ENCODE peak calls at places on chromosomes 4 and X, in eight cellular contexts. K, F, E, P, B, H, N and U are unnamed samples. For H3K4me1, the result is how much of the 10 kb centered on the place peaks cover.

GRCh38 chr4:8771258-8771590 is 100.4 kb downstream of the HMX1 start:
- DNase-seq in K (no peak), F (no peak), E (no peak), P (no peak), B (no peak), H (no peak), N (no peak), U (peak)

GRCh38 chrX:57929373-57929772 is 19.1 kb upstream of the ZXDA start:
- DNase-seq in K (no peak), F (no peak), E (no peak), P (no peak), B (peak), H (no peak), N (no peak), U (no peak)

GRCh38 chr4:2882341-2882740 is 38.7 kb downstream of the ADD1 start:
- DNase-seq in K (no peak), F (no peak), E (no peak), P (no peak), B (no peak), H (no peak), N (no peak), U (no peak)

GRCh38 chrX:45749375-45749774 is 548.7 kb upstream of the DIPK2B start:
- DNase-seq in K (no peak), F (peak), E (no peak), P (no peak), B (no peak), H (no peak), N (no peak), U (no peak)

GRCh38 chrX:39955621-39956020 is 142.1 kb downstream of the BCOR start:
- DNase-seq in K (no peak), F (no peak), E (no peak), P (no peak), B (no peak), H (no peak), N (no peak), U (no peak)

GRCh38 chr4:78621395-78621794 is 69.8 kb downstream of the ANXA3 start:
- DNase-seq in K (no peak), F (no peak), E (no peak), P (no peak), B (no peak), H (no peak), N (no peak), U (no peak)

GRCh38 chr4:6779667-6780565 is 2.6 kb upstream of the KIAA0232 start:
- DNase-seq in K (no peak), F (no peak), E (no peak), P (no peak), B (peak), H (no peak), N (no peak), U (no peak)

GRCh38 chrX:40543661-40544328 is 37.0 kb upstream of the ATP6AP2 start:
- DNase-seq in K (no peak), F (no peak), E (no peak), P (no peak), B (peak), H (no peak), N (no peak), U (no peak)

GRCh38 chrX:103722505-103722904 is 11.8 kb downstream of the TMEM31 start:
- DNase-seq in K (no peak), F (peak), E (no peak), P (no peak), B (no peak), H (no peak), N (no peak), U (no peak)

GRCh38 chr4:88969746-88970145 is 87.2 kb downstream of the FAM13A start:
- DNase-seq in K (no peak), F (no peak), E (no peak), P (no peak), B (no peak), H (no peak), N (no peak), U (no peak)

GRCh38 chr4:71962622-71963264 is 69.1 kb upstream of the NPFFR2 start:
- DNase-seq in K (no peak), F (no peak), E (no peak), P (no peak), B (no peak), H (no peak), N (no peak), U (no peak)

GRCh38 chr4:84750260-84750955 is 167.5 kb downstream of the CDS1 start:
- DNase-seq in K (peak), F (no peak), E (no peak), P (no peak), B (peak), H (no peak), N (no peak), U (no peak)

GRCh38 chrX:120664081-120664480 is 34.2 kb upstream of the C1GALT1C1 start:
- DNase-seq in K (no peak), F (no peak), E (no peak), P (no peak), B (peak), H (no peak), N (no peak), U (no peak)

GRCh38 chr4:2802618-2803531 is 10.0 kb downstream of the SH3BP2 start:
- DNase-seq in K (no peak), F (no peak), E (peak), P (no peak), B (no peak), H (peak), N (peak), U (peak)

GRCh38 chrX:129875669-129876068 is 30.3 kb upstream of the UTP14A start:
- DNase-seq in K (no peak), F (no peak), E (no peak), P (no peak), B (no peak), H (no peak), N (no peak), U (no peak)

GRCh38 chr4:153651041-153651960 is 32.8 kb upstream of the TLR2 start:
- DNase-seq in K (no peak), F (no peak), E (peak), P (peak), B (no peak), H (no peak), N (peak), U (peak)

GRCh38 chr4:2634014-2634413 is 97.6 kb downstream of the FAM193A start:
- DNase-seq in K (no peak), F (no peak), E (no peak), P (no peak), B (no peak), H (peak), N (no peak), U (peak)

GRCh38 chr4:31045724-31046318 is 325.7 kb downstream of the PCDH7 start:
- DNase-seq in K (no peak), F (no peak), E (peak), P (no peak), B (no peak), H (no peak), N (peak), U (no peak)

GRCh38 chr4:139523076-139523475 is 32.9 kb downstream of the SETD7 start:
- DNase-seq in K (no peak), F (no peak), E (no peak), P (no peak), B (no peak), H (no peak), N (peak), U (no peak)

GRCh38 chr4:75920327-75920726 is 18.1 kb upstream of the PPEF2 start:
- DNase-seq in K (no peak), F (no peak), E (no peak), P (no peak), B (no peak), H (no peak), N (peak), U (no peak)

GRCh38 chrX:141405486-141405877 is 163.2 kb upstream of the SPANXC start:
- DNase-seq in K (peak), F (no peak), E (no peak), P (no peak), B (no peak), H (no peak), N (no peak), U (no peak)

GRCh38 chr4:1211951-1212545 is 36.9 kb downstream of the CTBP1 start:
- DNase-seq in K (no peak), F (peak), E (no peak), P (no peak), B (no peak), H (no peak), N (no peak), U (peak)

GRCh38 chrX:129823115-129823514 is 20.6 kb downstream of the ZDHHC9 start:
- DNase-seq in K (peak), F (peak), E (peak), P (no peak), B (no peak), H (no peak), N (peak), U (no peak)

GRCh38 chr4:119627267-119628190 is 1.1 kb downstream of the PDE5A start:
- DNase-seq in K (peak), F (peak), E (peak), P (peak), B (no peak), H (no peak), N (peak), U (peak)

GRCh38 chr4:4775493-4776004 is 83.9 kb upstream of the MSX1 start:
- DNase-seq in K (no peak), F (no peak), E (no peak), P (no peak), B (no peak), H (no peak), N (no peak), U (no peak)

GRCh38 chrX:141301017-141301416 is 58.7 kb upstream of the SPANXC start:
- DNase-seq in K (no peak), F (no peak), E (no peak), P (no peak), B (no peak), H (no peak), N (no peak), U (no peak)

GRCh38 chrX:19204623-19205022 is 82.4 kb upstream of the ADGRG2 start:
- DNase-seq in K (no peak), F (no peak), E (no peak), P (no peak), B (no peak), H (no peak), N (no peak), U (no peak)

GRCh38 chr4:177448850-177449249 is 6.6 kb upstream of the AGA start:
- DNase-seq in K (no peak), F (no peak), E (no peak), P (no peak), B (no peak), H (no peak), N (no peak), U (no peak)

GRCh38 chr4:1655081-1655480 is 29.0 kb downstream of the FAM53A start:
- DNase-seq in K (no peak), F (no peak), E (no peak), P (no peak), B (no peak), H (no peak), N (no peak), U (no peak)

GRCh38 chr4:113976937-113977855 is 2.3 kb downstream of the ARSJ start:
- DNase-seq in K (no peak), F (no peak), E (no peak), P (no peak), B (no peak), H (no peak), N (no peak), U (no peak)

GRCh38 chr4:2948895-2949781 is 14.1 kb downstream of the NOP14 start:
- DNase-seq in K (no peak), F (no peak), E (no peak), P (no peak), B (no peak), H (no peak), N (no peak), U (peak)

GRCh38 chr4:155807021-155807420 is 48.2 kb downstream of the GUCY1B1 start:
- DNase-seq in K (no peak), F (no peak), E (no peak), P (no peak), B (no peak), H (no peak), N (no peak), U (no peak)

GRCh38 chr4:165787516-165788274 is 85.3 kb upstream of the TLL1 start:
- DNase-seq in K (no peak), F (no peak), E (no peak), P (no peak), B (no peak), H (no peak), N (no peak), U (no peak)

GRCh38 chr4:5037553-5038551 is 13.4 kb upstream of the STK32B start:
- DNase-seq in K (peak), F (no peak), E (peak), P (no peak), B (peak), H (no peak), N (peak), U (no peak)

GRCh38 chr4:54065282-54066087 is 1.1 kb upstream of the CHIC2 start:
- DNase-seq in K (no peak), F (no peak), E (no peak), P (no peak), B (no peak), H (no peak), N (no peak), U (no peak)
- TF ChIP-seq EP300 in K (no peak), F (no peak), E (no peak), P (no peak), B (no peak), H (no peak), N (no peak), U (no peak)

DNA sequence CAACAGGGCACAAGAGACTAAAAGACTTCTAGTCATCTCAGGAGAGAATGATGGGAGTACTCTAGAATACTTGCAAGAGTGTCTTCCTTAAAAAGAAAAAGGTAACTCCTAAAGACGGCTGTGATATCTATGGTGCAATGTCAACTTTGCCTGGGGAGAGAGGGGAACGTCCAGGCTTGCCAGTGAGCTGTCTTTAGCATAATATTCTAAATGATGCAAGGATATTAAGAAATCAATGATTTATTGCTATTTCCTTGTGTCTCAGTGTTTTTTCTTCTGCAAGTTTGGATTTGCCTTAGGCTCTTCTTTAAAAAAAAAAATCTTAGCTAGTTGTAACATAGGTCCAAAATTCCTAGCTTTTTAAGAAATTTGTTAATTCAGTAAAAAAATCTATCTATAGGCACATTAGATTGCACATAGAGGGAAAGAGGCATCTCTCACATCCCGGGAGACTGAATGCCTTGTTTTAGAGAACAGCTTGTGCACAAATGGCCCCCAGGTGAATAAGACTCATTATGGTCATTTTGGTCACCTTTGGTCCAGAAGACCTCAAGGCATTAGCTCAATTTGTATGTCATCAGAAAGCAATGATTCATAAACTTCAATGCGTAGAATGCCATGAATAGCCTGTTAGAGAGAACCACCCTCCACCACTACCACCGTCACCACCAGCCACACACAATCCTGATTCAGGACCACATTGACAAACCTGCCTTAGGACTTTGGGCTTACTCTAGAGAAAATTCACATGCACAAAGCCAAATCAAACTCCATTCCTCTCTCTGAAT is 104.1 kb downstream of the PALLD start:
- DNase-seq in K (no peak), F (no peak), E (no peak), P (no peak), B (no peak), H (no peak), N (no peak), U (no peak)
- H3K4me1 ChIP-seq in K (half or more), F (under half), E (under half), P (under half), B (under half), H (under half), N (under half), U (under half)

GRCh38 chr4:26085581-26085980 is 171.6 kb downstream of the SMIM20 start:
- DNase-seq in K (no peak), F (no peak), E (no peak), P (no peak), B (no peak), H (no peak), N (no peak), U (no peak)

GRCh38 chr4:26084414-26084813 is 170.4 kb downstream of the SMIM20 start:
- DNase-seq in K (no peak), F (no peak), E (no peak), P (no peak), B (no peak), H (no peak), N (no peak), U (no peak)

GRCh38 chr4:26087108-26087507 is 173.1 kb downstream of the SMIM20 start:
- DNase-seq in K (no peak), F (no peak), E (no peak), P (no peak), B (no peak), H (no peak), N (no peak), U (no peak)

GRCh38 chr4:26088433-26088928 is 174.5 kb downstream of the SMIM20 start:
- DNase-seq in K (no peak), F (no peak), E (no peak), P (no peak), B (no peak), H (no peak), N (no peak), U (no peak)

GRCh38 chr4:26086621-26087068 is 172.6 kb downstream of the SMIM20 start:
- DNase-seq in K (no peak), F (no peak), E (no peak), P (no peak), B (no peak), H (no peak), N (no peak), U (no peak)
- TF ChIP-seq POLR2A in K (no peak), F (no peak), E (no peak), P (no peak), B (no peak), H (no peak), N (no peak), U (no peak)

GRCh38 chr4:137558951-137559350 is 26.7 kb upstream of the PCDH18 start:
- DNase-seq in K (no peak), F (no peak), E (no peak), P (no peak), B (no peak), H (no peak), N (no peak), U (no peak)
- TF ChIP-seq EP300 in K (no peak), F (no peak), E (no peak), P (no peak), B (no peak), H (no peak), N (no peak), U (no peak)